ENCODE peak calls at places on chromosome 22, in six cellular contexts. D, H, V, P, U and R are unnamed samples.
A peak's percentile ranks its signal among the peaks of the same experiment; 100 is the strongest.

GRCh38 chr22:22745225-22746060 is 101.0 kb downstream of the GGTLC2 start:
- DNase-seq in D (peak; percentile 71), H (peak; percentile 15), V (no peak), P (peak; percentile 19), U (peak; percentile 70), R (peak; percentile 55)

GRCh38 chr22:40043086-40043485 is 48.3 kb downstream of the FAM83F start:
- DNase-seq in D (no peak), H (no peak), V (no peak), P (no peak), U (no peak), R (peak; percentile 17)

GRCh38 chr22:35785181-35785923 is 67.7 kb downstream of the APOL5 start:
- DNase-seq in D (no peak), H (no peak), V (peak; percentile 22), P (no peak), U (no peak), R (peak; percentile 26)

GRCh38 chr22:31943976-31944699 is at the start of gene YWHAH:
- DNase-seq in D (peak; percentile 95), H (peak; percentile 96), V (peak; percentile 93), P (peak; percentile 89), U (peak; percentile 94), R (peak; percentile 94)

GRCh38 chr22:41203118-41203517 is 2.0 kb upstream of the L3MBTL2 start:
- DNase-seq in D (no peak), H (no peak), V (no peak), P (no peak), U (no peak), R (no peak)

GRCh38 chr22:36385491-36386350 is 2.0 kb downstream of the MYH9 start:
- DNase-seq in D (no peak), H (no peak), V (peak; percentile 70), P (no peak), U (no peak), R (peak; percentile 73)

GRCh38 chr22:40654522-40655167 is 18.1 kb upstream of the MRTFA start:
- DNase-seq in D (no peak), H (no peak), V (peak; percentile 70), P (peak; percentile 83), U (peak; percentile 42), R (no peak)

GRCh38 chr22:30279389-30279788 is 9.9 kb downstream of the CASTOR1 start:
- DNase-seq in D (no peak), H (no peak), V (no peak), P (no peak), U (no peak), R (peak; percentile 50)

GRCh38 chr22:22015631-22016030 is 33.0 kb upstream of the TOP3B start:
- DNase-seq in D (no peak), H (no peak), V (no peak), P (no peak), U (no peak), R (no peak)

GRCh38 chr22:28034760-28035401 is 115.8 kb upstream of the PITPNB start:
- DNase-seq in D (no peak), H (no peak), V (peak; percentile 53), P (peak; percentile 59), U (no peak), R (no peak)

GRCh38 chr22:40506762-40507161 is 129.8 kb downstream of the MRTFA start:
- DNase-seq in D (no peak), H (no peak), V (no peak), P (no peak), U (no peak), R (no peak)

GRCh38 chr22:20937031-20937793 is 20.0 kb downstream of the CRKL start:
- DNase-seq in D (no peak), H (no peak), V (no peak), P (no peak), U (no peak), R (no peak)

GRCh38 chr22:44337658-44338004 is 24.9 kb upstream of the SHISAL1 start:
- DNase-seq in D (no peak), H (no peak), V (peak; percentile 60), P (peak; percentile 75), U (peak; percentile 53), R (no peak)

GRCh38 chr22:22171357-22172218 is 73.0 kb upstream of the VPREB1 start:
- DNase-seq in D (no peak), H (no peak), V (peak; percentile 8), P (no peak), U (peak; percentile 54), R (no peak)

GRCh38 chr22:18031670-18032454 is 7.5 kb upstream of the MICAL3 start:
- DNase-seq in D (no peak), H (no peak), V (peak; percentile 85), P (peak; percentile 97), U (no peak), R (peak; percentile 95)

GRCh38 chr22:24871611-24872205 is 65.7 kb downstream of the SGSM1 start:
- DNase-seq in D (no peak), H (no peak), V (no peak), P (no peak), U (no peak), R (no peak)

GRCh38 chr22:24865508-24865907 is 59.5 kb downstream of the SGSM1 start:
- DNase-seq in D (no peak), H (no peak), V (no peak), P (no peak), U (no peak), R (no peak)

GRCh38 chr22:24868979-24869378 is 63.0 kb downstream of the SGSM1 start:
- DNase-seq in D (no peak), H (no peak), V (no peak), P (no peak), U (no peak), R (no peak)

DNA sequence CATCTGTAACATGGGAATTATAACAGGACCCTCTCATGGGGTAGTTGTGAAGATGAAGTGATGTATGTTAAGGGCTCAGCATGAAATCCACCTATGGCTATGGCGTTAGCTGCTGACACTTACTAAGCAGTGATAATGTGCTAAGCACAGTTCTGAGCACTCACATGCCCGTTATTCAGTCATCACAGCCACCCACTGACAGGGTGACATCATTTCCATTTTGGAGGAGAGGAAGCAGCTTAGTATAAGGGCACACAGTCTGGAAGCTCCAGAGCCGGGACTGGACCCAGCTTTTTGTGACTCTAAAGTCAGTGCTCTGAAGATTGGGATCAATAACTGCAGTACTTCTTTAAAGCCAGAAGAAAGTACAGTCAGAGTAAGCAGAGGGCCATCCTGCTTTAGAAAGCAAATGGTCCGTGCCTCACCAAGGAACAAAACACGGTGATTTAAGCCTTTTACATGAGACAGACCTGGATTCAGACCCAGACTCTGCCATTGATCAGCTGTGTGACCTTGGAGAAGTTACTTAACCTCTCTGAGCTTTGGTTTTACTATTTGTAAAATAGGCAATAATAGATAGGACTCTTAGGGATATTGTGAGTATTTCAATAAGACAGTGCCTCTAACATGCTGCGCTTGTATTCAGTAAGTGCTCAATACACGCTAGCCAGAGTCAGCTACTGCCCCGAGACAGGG is 61.5 kb downstream of the SGSM1 start:
- DNase-seq in D (no peak), H (no peak), V (no peak), P (no peak), U (no peak), R (no peak)
- H3K14ac ChIP-seq in D (no peak overlapping the region), H (no peak overlapping the region), V (no peak overlapping the region), P (no peak overlapping the region), U (no peak overlapping the region), R (no peak overlapping the region)

GRCh38 chr22:24189249-24190158 is 8.2 kb downstream of the SUSD2 start:
- DNase-seq in D (peak; percentile 91), H (peak; percentile 44), V (peak; percentile 65), P (peak; percentile 50), U (peak; percentile 86), R (peak; percentile 33)

GRCh38 chr22:24190159-24190540 is 8.9 kb downstream of the SUSD2 start:
- DNase-seq in D (no peak), H (no peak), V (no peak), P (no peak), U (peak; percentile 24), R (no peak)

GRCh38 chr22:24187731-24188644 is 6.7 kb downstream of the SUSD2 start:
- DNase-seq in D (no peak), H (no peak), V (no peak), P (no peak), U (no peak), R (no peak)

GRCh38 chr22:24186892-24187670 is 5.8 kb downstream of the SUSD2 start:
- DNase-seq in D (no peak), H (no peak), V (no peak), P (no peak), U (no peak), R (no peak)

GRCh38 chr22:24188705-24189248 is 7.5 kb downstream of the SUSD2 start:
- DNase-seq in D (no peak), H (no peak), V (no peak), P (no peak), U (no peak), R (no peak)
- H3K27ac ChIP-seq in D (no peak overlapping the region), H (no peak overlapping the region), V (no peak overlapping the region), P (no peak overlapping the region), U (no peak overlapping the region), R (no peak overlapping the region)

DNA sequence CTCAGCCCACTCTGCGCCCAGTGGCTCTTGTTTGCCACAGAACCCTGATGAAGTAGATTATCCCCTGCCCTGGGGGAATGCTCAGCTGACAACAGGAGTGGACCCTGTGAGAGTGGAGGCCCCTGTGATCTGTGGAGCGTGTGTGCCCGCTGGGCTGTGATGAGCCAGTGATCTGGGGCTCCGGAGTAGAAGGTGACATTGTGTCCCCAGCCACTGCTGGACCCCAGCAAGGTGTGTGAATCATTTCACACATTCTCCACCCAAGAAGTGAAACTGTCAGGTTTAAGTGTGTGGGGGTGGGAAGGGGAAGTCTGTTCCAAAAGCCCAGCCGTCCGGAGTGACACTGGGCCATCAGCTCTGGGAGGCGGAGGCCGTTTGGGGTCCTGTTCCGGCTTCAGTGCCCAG is 33.1 kb upstream of the GRAMD4 start:
- DNase-seq in D (no peak), H (no peak), V (no peak), P (no peak), U (peak; percentile 20), R (no peak)
- H3K14ac ChIP-seq in D (no peak overlapping the region), H (no peak overlapping the region), V (no peak overlapping the region), P (no peak overlapping the region), U (no peak overlapping the region), R (no peak overlapping the region)

DNA sequence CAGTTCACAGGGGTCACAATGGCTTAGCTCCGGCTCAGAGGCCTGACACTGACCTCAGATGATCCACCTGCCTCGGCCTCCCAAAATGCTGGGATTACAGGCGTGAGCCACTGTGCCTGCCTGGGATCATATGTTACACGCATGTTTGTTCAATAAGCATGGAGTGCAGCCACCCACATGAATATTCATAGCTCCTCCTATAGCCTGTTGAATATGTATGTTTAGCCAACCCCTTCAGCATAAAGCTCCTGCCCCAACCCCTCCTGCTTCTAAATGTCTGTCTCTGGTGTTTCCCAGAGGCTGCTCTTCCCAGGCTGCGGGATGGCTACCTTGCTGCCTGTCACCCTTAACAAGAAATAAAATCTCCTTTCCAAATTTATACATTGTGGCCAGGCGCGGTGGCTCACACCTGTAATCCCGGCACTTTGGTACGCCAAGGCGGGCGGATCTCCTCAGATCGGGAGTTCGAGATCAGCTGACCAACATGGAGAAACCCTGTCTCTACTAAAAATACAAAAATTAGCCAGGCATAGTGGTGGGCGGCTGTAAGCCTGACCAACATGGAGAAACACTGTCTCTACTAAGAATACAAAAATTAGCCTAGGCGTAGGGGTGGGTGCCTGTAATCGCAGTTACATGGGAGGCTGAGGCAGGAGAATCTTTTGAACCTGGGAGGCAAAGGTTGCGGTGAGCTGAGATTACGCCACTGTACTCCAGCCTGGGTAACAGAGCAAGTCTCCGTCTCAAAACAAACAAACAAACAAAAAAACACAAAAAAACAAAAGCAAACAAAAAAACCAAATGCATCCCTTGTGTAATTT is 1.1 kb upstream of the APOBEC3F start:
- DNase-seq in D (no peak), H (no peak), V (no peak), P (no peak), U (peak; percentile 28), R (no peak)
- H3K27ac ChIP-seq in D (no peak overlapping the region), H (no peak overlapping the region), V (no peak overlapping the region), P (no peak overlapping the region), U (no peak overlapping the region), R (no peak overlapping the region)

GRCh38 chr22:38613588-38613987 is 42.6 kb downstream of the FAM227A start:
- DNase-seq in D (no peak), H (no peak), V (no peak), P (no peak), U (no peak), R (no peak)
- H3K14ac ChIP-seq in D (no peak overlapping the region), H (no peak overlapping the region), V (no peak overlapping the region), P (no peak overlapping the region), U (no peak overlapping the region), R (no peak overlapping the region)